ENCODE peak calls at places on chromosomes 2 and 18, in four cellular contexts. J is choroid plexus epithelial cell; B is stimulated activated CD4-positive, alpha-beta T cell treated with anti-CD3 and anti-CD28 coated beads, Interleukin-4, amount 100 ng/mL, for 48 hours; D is smooth muscle cell of the brain vasculature. H is an unnamed sample.

GRCh38 chr18:79454034-79454735 is 58.5 kb downstream of the NFATC1 start:
- DNase-seq in J (no peak), B (no peak), D (peak; percentile 36), H (peak; percentile 60)

GRCh38 chr2:174800436-174801195 is 36.3 kb upstream of the CHRNA1 start:
- DNase-seq in J (no peak), B (no peak), D (no peak), H (no peak)

GRCh38 chr2:103734911-103735310 is 973.1 kb downstream of the TMEM182 start:
- DNase-seq in J (no peak), B (no peak), D (no peak), H (no peak)

GRCh38 chr2:55119711-55120487 is 69.6 kb upstream of the RTN4 start:
- DNase-seq in J (no peak), B (no peak), D (no peak), H (no peak)

GRCh38 chr2:127121776-127122176 is 14.8 kb upstream of the BIN1 start:
- DNase-seq in J (no peak), B (no peak), D (no peak), H (no peak)

GRCh38 chr18:68164909-68165308 is 550.0 kb downstream of the TMX3 start:
- DNase-seq in J (no peak), B (no peak), D (no peak), H (no peak)

GRCh38 chr18:21386523-21387240 is 144.7 kb downstream of the GREB1L start:
- DNase-seq in J (no peak), B (no peak), D (no peak), H (no peak)

GRCh38 chr2:71256421-71256820 is 29.5 kb upstream of the PAIP2B start:
- DNase-seq in J (no peak), B (no peak), D (no peak), H (no peak)

GRCh38 chr2:106852103-106852502 is 33.9 kb downstream of the ST6GAL2 start:
- DNase-seq in J (no peak), B (no peak), D (no peak), H (no peak)

GRCh38 chr18:58723810-58724602 is 52.7 kb downstream of the MALT1 start:
- DNase-seq in J (no peak), B (no peak), D (no peak), H (no peak)

GRCh38 chr2:54204476-54204875 is 51.6 kb downstream of the TSPYL6 start:
- DNase-seq in J (peak; percentile 35), B (no peak), D (no peak), H (no peak)

GRCh38 chr2:25251032-25251460 is 82.7 kb upstream of the POMC start:
- DNase-seq in J (no peak), B (no peak), D (no peak), H (peak; percentile 16)

GRCh38 chr2:97871096-97871780 is 124.5 kb downstream of the TMEM131 start:
- DNase-seq in J (peak; percentile 43), B (no peak), D (no peak), H (peak; percentile 93)

GRCh38 chr2:60581461-60582282 is 28.2 kb upstream of the BCL11A start:
- DNase-seq in J (peak; percentile 50), B (peak; percentile 70), D (no peak), H (peak; percentile 3)

GRCh38 chr18:48153641-48154481 is 223.4 kb upstream of the SMAD2 start:
- DNase-seq in J (peak; percentile 86), B (no peak), D (no peak), H (peak; percentile 68)

GRCh38 chr18:57859314-57859713 is 56.2 kb upstream of the ATP8B1 start:
- DNase-seq in J (peak; percentile 60), B (no peak), D (no peak), H (no peak)

GRCh38 chr2:228245601-228246000 is 64.1 kb upstream of the SPHKAP start:
- DNase-seq in J (no peak), B (no peak), D (no peak), H (no peak)

GRCh38 chr18:78868330-78869316 is 111.0 kb upstream of the SALL3 start:
- DNase-seq in J (no peak), B (no peak), D (no peak), H (no peak)

GRCh38 chr2:12548906-12549305 is 167.8 kb upstream of the TRIB2 start:
- DNase-seq in J (no peak), B (no peak), D (no peak), H (no peak)

GRCh38 chr2:34785206-34785785 is 1186.2 kb upstream of the FAM98A start:
- DNase-seq in J (no peak), B (no peak), D (no peak), H (no peak)

GRCh38 chr18:57980573-57981348 is 63.3 kb upstream of the NEDD4L start:
- DNase-seq in J (no peak), B (no peak), D (no peak), H (no peak)

GRCh38 chr18:42365550-42365949 is 410.5 kb downstream of the PIK3C3 start:
- DNase-seq in J (no peak), B (no peak), D (no peak), H (peak; percentile 3)

GRCh38 chr18:2559249-2559648 is 12.1 kb downstream of the METTL4 start:
- DNase-seq in J (no peak), B (no peak), D (no peak), H (no peak)

GRCh38 chr2:179604638-179605037 is 256.8 kb downstream of the ZNF385B start:
- DNase-seq in J (no peak), B (no peak), D (no peak), H (no peak)

GRCh38 chr2:45652090-45653050 is 895 bp downstream of the PRKCE start:
- DNase-seq in J (peak; percentile 66), B (peak; percentile 12), D (no peak), H (peak; percentile 38)

GRCh38 chr2:3449106-3449505 is 69.6 kb downstream of the TRAPPC12 start:
- DNase-seq in J (peak; percentile 69), B (no peak), D (no peak), H (no peak)

GRCh38 chr2:239912938-239913631 is 112.1 kb downstream of the NDUFA10 start:
- DNase-seq in J (no peak), B (no peak), D (no peak), H (no peak)

GRCh38 chr2:187576906-187577305 is 22.7 kb upstream of the TFPI start:
- DNase-seq in J (no peak), B (no peak), D (no peak), H (peak; percentile 18)

GRCh38 chr2:197184959-197185586 is 125.5 kb downstream of the ANKRD44 start:
- DNase-seq in J (peak; percentile 45), B (no peak), D (no peak), H (peak; percentile 80)

GRCh38 chr2:136212426-136213378 is 94.8 kb upstream of the CXCR4 start:
- DNase-seq in J (no peak), B (no peak), D (no peak), H (no peak)